ENCODE peak calls at places on chromosome 11, in six cellular contexts. T is A549, X is K562, P is HepG2, N is endothelial cell of umbilical vein, D is GM12878. E is an unnamed sample.

GRCh38 chr11:126405374-126405773 is 49.9 kb downstream of the ST3GAL4 start:
- DNase-seq in T (no peak), X (no peak), P (no peak), N (no peak), D (no peak), E (no peak)

GRCh38 chr11:119782673-119783072 is 53.7 kb upstream of the NECTIN1 start:
- DNase-seq in T (no peak), X (peak; percentile 13), P (no peak), N (no peak), D (no peak), E (peak; percentile 26)

GRCh38 chr11:94702481-94702880 is 65.7 kb upstream of the AMOTL1 start:
- DNase-seq in T (no peak), X (no peak), P (no peak), N (no peak), D (no peak), E (no peak)

GRCh38 chr11:19853016-19853415 is 140.4 kb downstream of the NAV2 start:
- DNase-seq in T (no peak), X (no peak), P (no peak), N (no peak), D (no peak), E (no peak)

GRCh38 chr11:28621648-28622215 is 513.5 kb downstream of the METTL15 start:
- DNase-seq in T (no peak), X (no peak), P (no peak), N (peak; percentile 52), D (no peak), E (no peak)

GRCh38 chr11:125263268-125263790 is 98.8 kb downstream of the PKNOX2 start:
- DNase-seq in T (no peak), X (no peak), P (peak; percentile 69), N (peak; percentile 53), D (no peak), E (no peak)

GRCh38 chr11:68673291-68673930 is 10.9 kb upstream of the GAL start:
- DNase-seq in T (no peak), X (no peak), P (no peak), N (no peak), D (no peak), E (no peak)

GRCh38 chr11:134957540-134958335 is 545.7 kb upstream of the B3GAT1 start:
- DNase-seq in T (no peak), X (no peak), P (no peak), N (no peak), D (no peak), E (no peak)

GRCh38 chr11:94838027-94838610 is 70.0 kb downstream of the AMOTL1 start:
- DNase-seq in T (peak; percentile 43), X (no peak), P (no peak), N (no peak), D (no peak), E (no peak)

GRCh38 chr11:120178441-120179070 is 32.3 kb upstream of the OAF start:
- DNase-seq in T (no peak), X (no peak), P (no peak), N (no peak), D (no peak), E (no peak)

GRCh38 chr11:120324932-120325810 is at the start of gene TLCD5:
- DNase-seq in T (peak; percentile 78), X (peak; percentile 61), P (peak; percentile 53), N (peak; percentile 73), D (no peak), E (no peak)

GRCh38 chr11:95074806-95075563 is 8.3 kb downstream of the SRSF8 start:
- DNase-seq in T (no peak), X (no peak), P (no peak), N (peak; percentile 34), D (no peak), E (no peak)

GRCh38 chr11:68259122-68259959 is 12.4 kb downstream of the C11orf24 start:
- DNase-seq in T (no peak), X (no peak), P (no peak), N (no peak), D (no peak), E (no peak)

GRCh38 chr11:59967677-59968394 is 4.0 kb downstream of the OOSP4A start:
- DNase-seq in T (no peak), X (peak; percentile 85), P (no peak), N (no peak), D (no peak), E (no peak)

GRCh38 chr11:3737386-3737933 is 59.9 kb downstream of the NUP98 start:
- DNase-seq in T (no peak), X (no peak), P (no peak), N (no peak), D (no peak), E (no peak)

GRCh38 chr11:67120881-67121710 is 2.0 kb downstream of the KDM2A start:
- DNase-seq in T (peak; percentile 34), X (peak; percentile 31), P (no peak), N (peak; percentile 57), D (peak; percentile 77), E (peak; percentile 87)
- TF ChIP-seq MYC in T (no peak), X (no peak), P (no peak), N (no peak), D (no peak), E (no peak)

DNA sequence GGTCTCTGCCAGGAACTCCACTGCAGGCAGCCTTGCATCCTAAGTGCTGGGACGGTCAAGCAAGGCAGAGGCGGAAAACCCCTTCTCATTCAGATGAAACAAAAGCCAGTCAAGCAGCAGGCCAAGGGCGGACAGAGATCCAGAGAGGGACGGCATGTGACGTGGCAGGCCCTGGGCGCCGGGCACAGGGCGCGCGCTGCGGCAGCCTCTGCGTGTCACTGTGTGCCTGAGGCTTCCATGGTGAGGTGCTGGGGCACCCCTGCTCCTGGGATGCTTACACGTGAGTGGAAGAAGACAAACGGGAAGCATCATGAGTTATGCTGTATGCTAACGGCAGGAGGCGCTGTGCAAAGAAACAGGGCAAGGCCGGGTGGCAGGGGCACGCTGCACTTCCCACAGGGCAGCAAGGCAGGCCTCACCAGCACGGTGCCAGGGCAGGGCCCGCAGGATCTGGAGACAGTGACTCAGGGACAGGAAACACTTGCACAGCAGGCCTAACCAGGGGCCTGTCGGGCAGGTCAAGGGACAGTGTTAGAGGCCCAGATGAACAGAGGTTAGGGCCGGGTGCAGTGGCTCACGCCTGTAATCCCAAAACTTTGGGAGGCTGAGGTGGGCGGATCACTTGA is 6.1 kb downstream of the TOLLIP start:
- DNase-seq in T (peak; percentile 66), X (no peak), P (no peak), N (peak; percentile 17), D (no peak), E (peak; percentile 22)
- TF ChIP-seq CTCF in T (peak; percentile 46), X (no peak), P (peak; percentile 71), N (peak; percentile 48), D (no peak), E (no peak)

GRCh38 chr11:34091825-34092224 is 13.6 kb upstream of the NAT10 start:
- DNase-seq in T (no peak), X (no peak), P (no peak), N (no peak), D (no peak), E (no peak)

GRCh38 chr11:34084637-34085036 is 20.8 kb upstream of the NAT10 start:
- DNase-seq in T (no peak), X (no peak), P (no peak), N (no peak), D (no peak), E (no peak)

GRCh38 chr11:34086554-34087278 is 18.7 kb upstream of the NAT10 start:
- DNase-seq in T (no peak), X (no peak), P (no peak), N (no peak), D (no peak), E (no peak)
- TF ChIP-seq MYC in T (no peak), X (no peak), P (no peak), N (no peak), D (no peak), E (no peak)

DNA sequence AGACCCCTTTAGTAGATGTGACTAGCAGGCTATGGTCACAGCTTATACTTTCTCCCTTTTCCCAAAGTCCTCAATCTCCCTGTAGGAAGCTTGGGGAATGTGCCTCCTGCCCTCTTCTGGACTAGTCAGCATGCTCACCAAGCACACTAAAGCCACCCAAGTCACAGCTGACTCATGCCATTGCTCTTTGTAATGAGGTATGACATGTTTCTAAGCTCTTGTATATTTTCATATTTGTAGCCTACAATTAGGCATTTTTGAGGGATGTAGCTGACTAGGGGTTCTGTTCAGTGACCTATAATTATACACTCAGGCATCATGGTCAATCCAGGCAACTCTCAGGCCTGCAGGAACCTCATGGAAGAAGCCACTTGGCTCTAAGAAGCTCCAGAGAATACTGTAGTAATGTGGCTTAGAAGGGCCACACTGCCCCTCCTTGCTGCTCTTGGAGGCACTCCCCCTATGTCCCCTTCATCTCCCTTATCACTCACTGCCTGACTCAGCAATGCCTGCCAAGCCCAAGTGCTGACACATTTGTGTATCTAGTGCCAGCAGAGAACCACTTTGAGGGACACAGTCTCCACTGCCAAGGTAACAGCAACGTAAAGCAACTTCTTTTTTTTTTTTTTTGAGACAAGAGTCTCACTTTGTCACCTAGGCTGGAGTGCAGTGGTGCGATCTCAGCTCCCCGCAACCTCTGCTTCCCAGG is 86.2 kb downstream of the RPL27A start:
- DNase-seq in T (peak; percentile 44), X (peak; percentile 61), P (peak; percentile 39), N (no peak), D (no peak), E (no peak)
- TF ChIP-seq CTCF in T (peak; percentile 24), X (peak; percentile 9), P (peak; percentile 46), N (no peak), D (no peak), E (no peak)

DNA sequence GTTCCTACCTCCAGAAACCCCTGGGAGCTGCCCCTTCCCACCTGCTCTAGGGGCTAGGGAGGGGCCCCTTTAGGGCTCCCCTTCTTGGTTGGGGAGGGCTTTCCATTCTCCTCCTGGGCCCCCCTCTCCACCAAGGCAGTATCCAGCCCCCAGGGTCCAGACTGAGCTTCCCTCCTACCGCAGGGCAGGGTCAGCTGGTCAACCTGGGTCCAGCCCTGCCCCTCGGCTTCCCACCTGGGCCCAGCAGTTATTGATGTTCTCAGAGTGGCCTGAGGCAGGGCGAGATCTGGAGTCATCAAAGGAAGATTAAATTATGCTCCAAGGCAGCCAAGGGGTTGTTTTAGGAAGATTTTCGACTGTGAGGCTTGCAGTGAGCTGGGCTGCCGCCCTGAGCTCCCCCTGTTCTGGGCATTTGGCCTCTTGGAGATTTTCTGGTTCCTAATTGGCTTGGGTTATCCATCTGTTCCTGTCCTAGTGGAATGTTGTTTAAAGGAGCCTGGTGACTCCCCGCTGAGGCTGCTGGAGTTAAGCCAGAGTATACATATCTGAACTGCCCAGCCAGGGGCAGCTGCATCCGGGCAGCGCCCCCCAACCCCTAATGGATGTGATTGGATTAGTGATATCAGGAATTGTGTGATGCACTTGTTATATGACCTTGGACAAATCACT is 1.8 kb upstream of the SLC22A8 start:
- DNase-seq in T (no peak), X (no peak), P (no peak), N (peak; percentile 95), D (no peak), E (no peak)
- TF ChIP-seq MYC in T (no peak), X (no peak), P (no peak), N (no peak), D (no peak), E (no peak)

GRCh38 chr11:82315093-82315492 is 418.6 kb downstream of the FAM181B start:
- DNase-seq in T (peak; percentile 20), X (peak; percentile 2), P (peak; percentile 23), N (no peak), D (no peak), E (peak; percentile 40)
- TF ChIP-seq CTCF in T (no peak), X (no peak), P (peak; percentile 73), N (no peak), D (peak; percentile 44), E (peak; percentile 65)

GRCh38 chr11:9825895-9826294 is 162.0 kb downstream of the SWAP70 start:
- DNase-seq in T (no peak), X (no peak), P (peak; percentile 49), N (no peak), D (no peak), E (no peak)
- TF ChIP-seq MYC in T (no peak), X (no peak), P (no peak), N (no peak), D (no peak), E (no peak)

GRCh38 chr11:27183672-27184457 is 143.2 kb downstream of the BBOX1 start:
- DNase-seq in T (peak; percentile 78), X (peak; percentile 74), P (peak; percentile 63), N (peak; percentile 66), D (peak; percentile 12), E (peak; percentile 73)
- TF ChIP-seq CTCF in T (peak; percentile 95), X (peak; percentile 61), P (peak; percentile 76), N (peak; percentile 46), D (peak; percentile 76), E (peak; percentile 65)